ENCODE peak calls at places on chromosomes 16 and 17, in ten cellular contexts. Z is stomach, L is transverse colon, T is K562, W is sigmoid colon, X is esophagus muscularis mucosa, G is SK-N-SH, I is H1, U is HepG2, S is upper lobe of left lung. P is an unnamed sample.

GRCh38 chr16:17420821-17421220 is 49.9 kb downstream of the XYLT1 start:
- DNase-seq in Z (no peak), L (no peak), T (no peak), W (no peak), X (no peak), G (no peak), I (no peak), U (no peak), S (no peak), P (no peak)

GRCh38 chr17:41411072-41411840 is 13.1 kb downstream of the KRT37 start:
- DNase-seq in Z (no peak), L (no peak), T (no peak), W (no peak), X (no peak), G (no peak), I (no peak), U (no peak), S (no peak), P (no peak)

GRCh38 chr16:17416461-17417221 is 54.1 kb downstream of the XYLT1 start:
- DNase-seq in Z (no peak), L (peak; percentile 60), T (no peak), W (no peak), X (no peak), G (peak; percentile 32), I (no peak), U (no peak), S (peak; percentile 68), P (no peak)

GRCh38 chr17:17516315-17516930 is 20.2 kb upstream of the RASD1 start:
- DNase-seq in Z (no peak), L (no peak), T (no peak), W (no peak), X (no peak), G (no peak), I (no peak), U (no peak), S (no peak), P (no peak)

GRCh38 chr17:18122991-18123753 is 14.6 kb downstream of the MYO15A start:
- DNase-seq in Z (no peak), L (no peak), T (no peak), W (no peak), X (no peak), G (no peak), I (no peak), U (no peak), S (no peak), P (no peak)

GRCh38 chr17:42456223-42457106 is 2.2 kb upstream of the ATP6V0A1 start:
- DNase-seq in Z (no peak), L (no peak), T (peak; percentile 77), W (no peak), X (no peak), G (no peak), I (no peak), U (no peak), S (no peak), P (no peak)

GRCh38 chr17:43018008-43018853 is 4.0 kb downstream of the VAT1 start:
- DNase-seq in Z (no peak), L (no peak), T (no peak), W (no peak), X (no peak), G (peak; percentile 82), I (no peak), U (no peak), S (no peak), P (no peak)

GRCh38 chr16:12729448-12729847 is 74.2 kb downstream of the CPPED1 start:
- DNase-seq in Z (no peak), L (no peak), T (no peak), W (no peak), X (no peak), G (no peak), I (no peak), U (no peak), S (no peak), P (no peak)

GRCh38 chr17:12789976-12790805 is 893 bp downstream of the ARHGAP44 start:
- DNase-seq in Z (peak; percentile 27), L (peak; percentile 34), T (no peak), W (no peak), X (no peak), G (no peak), I (no peak), U (no peak), S (no peak), P (no peak)

GRCh38 chr16:66961065-66961744 is at the start of gene CES3:
- DNase-seq in Z (peak; percentile 71), L (peak; percentile 89), T (peak; percentile 90), W (no peak), X (no peak), G (peak; percentile 82), I (peak; percentile 79), U (peak; percentile 85), S (peak; percentile 72), P (no peak)

GRCh38 chr17:15348030-15348429 is 6.6 kb upstream of the TEKT3 start:
- DNase-seq in Z (no peak), L (peak; percentile 86), T (no peak), W (no peak), X (no peak), G (no peak), I (no peak), U (no peak), S (no peak), P (no peak)

GRCh38 chr16:3725291-3725690 is 8.0 kb upstream of the TRAP1 start:
- DNase-seq in Z (no peak), L (no peak), T (no peak), W (no peak), X (no peak), G (no peak), I (no peak), U (no peak), S (no peak), P (no peak)

GRCh38 chr16:67542464-67542863 is 13.8 kb downstream of the RIPOR1 start:
- DNase-seq in Z (peak; percentile 40), L (peak; percentile 55), T (peak; percentile 68), W (peak; percentile 76), X (no peak), G (peak; percentile 85), I (no peak), U (no peak), S (peak; percentile 49), P (no peak)

GRCh38 chr17:67834634-67835033 is 9.3 kb downstream of the BPTF start:
- DNase-seq in Z (no peak), L (no peak), T (no peak), W (no peak), X (no peak), G (no peak), I (no peak), U (no peak), S (no peak), P (no peak)

GRCh38 chr17:47924785-47925676 is 16.3 kb upstream of the PNPO start:
- DNase-seq in Z (no peak), L (no peak), T (no peak), W (no peak), X (no peak), G (no peak), I (no peak), U (no peak), S (no peak), P (no peak)

GRCh38 chr16:75130150-75130771 is 13.7 kb upstream of the LDHD start:
- DNase-seq in Z (no peak), L (no peak), T (peak; percentile 58), W (no peak), X (no peak), G (no peak), I (no peak), U (peak; percentile 71), S (no peak), P (no peak)

GRCh38 chr17:2931901-2932300 is 131.5 kb downstream of the OR1D5 start:
- DNase-seq in Z (no peak), L (no peak), T (no peak), W (no peak), X (no peak), G (no peak), I (no peak), U (no peak), S (no peak), P (no peak)

GRCh38 chr17:15998031-15998574 is 1.4 kb downstream of the ZSWIM7 start:
- DNase-seq in Z (no peak), L (no peak), T (no peak), W (no peak), X (no peak), G (no peak), I (no peak), U (no peak), S (no peak), P (no peak)

GRCh38 chr16:54509406-54509931 is 222.9 kb upstream of the IRX3 start:
- DNase-seq in Z (no peak), L (no peak), T (no peak), W (no peak), X (no peak), G (no peak), I (no peak), U (no peak), S (no peak), P (no peak)

DNA sequence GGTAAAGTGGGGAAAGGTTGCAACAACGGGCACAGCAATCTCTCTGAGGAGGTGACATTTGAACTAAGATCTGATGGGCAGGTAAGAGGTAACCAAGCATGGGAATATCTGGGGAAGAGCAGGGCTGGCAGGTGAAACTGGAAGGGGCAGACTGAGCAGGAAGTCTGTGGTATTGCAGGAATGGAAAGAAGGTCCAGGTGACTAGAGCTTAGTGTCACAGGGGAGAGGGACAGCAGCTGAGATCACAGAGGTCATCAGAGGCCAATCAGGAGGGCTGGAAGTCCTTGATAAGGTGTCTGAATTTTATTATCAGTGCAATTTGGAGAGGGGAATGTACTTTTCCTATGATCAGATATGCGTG is 73.3 kb upstream of the DHX40 start:
- DNase-seq in Z (no peak), L (no peak), T (no peak), W (no peak), X (no peak), G (no peak), I (no peak), U (no peak), S (no peak), P (no peak)
- TF ChIP-seq EP300 in Z (no peak), L (no peak), T (no peak), W (no peak), X (no peak), G (no peak), I (no peak), U (no peak), S (no peak), P (no peak)

GRCh38 chr16:53175118-53175517 is 120.3 kb downstream of the CHD9 start:
- DNase-seq in Z (no peak), L (no peak), T (no peak), W (no peak), X (no peak), G (no peak), I (no peak), U (no peak), S (no peak), P (no peak)
- TF ChIP-seq POLR2AphosphoS5 in Z (no peak), L (no peak), T (no peak), W (no peak), X (no peak), G (no peak), I (no peak), U (no peak), S (no peak), P (no peak)

GRCh38 chr16:88846088-88846487 is 10.7 kb downstream of the GALNS start:
- DNase-seq in Z (no peak), L (no peak), T (peak; percentile 33), W (no peak), X (no peak), G (no peak), I (no peak), U (no peak), S (no peak), P (no peak)
- TF ChIP-seq EP300 in Z (no peak), L (no peak), T (no peak), W (no peak), X (no peak), G (no peak), I (no peak), U (no peak), S (no peak), P (no peak)

GRCh38 chr17:45222273-45222993 is 748 bp downstream of the FMNL1 start:
- DNase-seq in Z (no peak), L (no peak), T (peak; percentile 63), W (no peak), X (no peak), G (peak; percentile 65), I (no peak), U (no peak), S (no peak), P (no peak)
- TF ChIP-seq POLR2AphosphoS5 in Z (no peak), L (no peak), T (no peak), W (no peak), X (no peak), G (no peak), I (no peak), U (no peak), S (no peak), P (no peak)

P was measured in suprapubic skin.